ENCODE peak calls at places on chromosomes 13 and 19, in five cellular contexts. B, R, D, X and Q are unnamed samples.

GRCh38 chr13:75505966-75506365 is 24.0 kb upstream of the TBC1D4 start:
- DNase-seq in B (no peak), R (no peak), D (no peak), X (no peak), Q (no peak)

GRCh38 chr13:33090755-33091454 is 74.7 kb downstream of the KL start:
- DNase-seq in B (no peak), R (no peak), D (no peak), X (no peak), Q (no peak)

GRCh38 chr19:27741236-27741635 is 1471.7 kb downstream of the UQCRFS1 start:
- DNase-seq in B (no peak), R (no peak), D (no peak), X (no peak), Q (no peak)

GRCh38 chr13:109344552-109345157 is 441.7 kb downstream of the IRS2 start:
- DNase-seq in B (no peak), R (no peak), D (no peak), X (no peak), Q (no peak)

GRCh38 chr19:46176116-46176860 is 28.2 kb downstream of the IGFL2 start:
- DNase-seq in B (no peak), R (no peak), D (no peak), X (no peak), Q (no peak)

GRCh38 chr19:8611890-8612806 is 1.6 kb upstream of the ADAMTS10 start:
- DNase-seq in B (no peak), R (peak), D (peak), X (no peak), Q (peak)

GRCh38 chr19:3358919-3359849 is 7.2 kb upstream of the NFIC start:
- DNase-seq in B (peak), R (peak), D (peak), X (peak), Q (peak)

GRCh38 chr19:30447276-30447870 is 75.2 kb downstream of the ZNF536 start:
- DNase-seq in B (no peak), R (no peak), D (no peak), X (no peak), Q (no peak)

GRCh38 chr19:16283103-16283469 is 41.5 kb upstream of the KLF2 start:
- DNase-seq in B (no peak), R (no peak), D (no peak), X (no peak), Q (no peak)

GRCh38 chr19:51002101-51002532 is 713 bp upstream of the KLK8 start:
- DNase-seq in B (no peak), R (no peak), D (no peak), X (no peak), Q (no peak)